ENCODE peak calls at places on chromosomes 11 and 22, in nine cellular contexts. P is activated CD8-positive, alpha-beta memory T cell treated with anti-CD3 and anti-CD28 coated beads, Interleukin-2, amount 50 U/mL, for 48 hours; I is stimulated activated CD4-positive, alpha-beta T cell treated with anti-CD3 and anti-CD28 coated beads, Interleukin-12 subunit alpha, Interleukin-12 subunit beta, amount 100 ng/mL, for 48 hours; Y is Right ventricle myocardium superior; J is NCI-H2029; W is NCI-H1436; S is lower leg skin; L is nucleus accumbens; E is GM23248. C is an unnamed sample.

GRCh38 chr11:64321533-64321932 is 3.6 kb downstream of the PRDX5 start:
- DNase-seq in P (no peak), I (no peak), Y (no peak), J (peak; percentile 73), W (no peak), S (no peak), L (no peak), E (no peak), C (peak; percentile 91)

GRCh38 chr11:303359-303758 is 4.0 kb upstream of the IFITM5 start:
- DNase-seq in P (no peak), I (no peak), Y (peak; percentile 37), J (no peak), W (no peak), S (no peak), L (no peak), E (no peak), C (no peak)

GRCh38 chr11:75797116-75797515 is 17.9 kb upstream of the UVRAG start:
- DNase-seq in P (no peak), I (no peak), Y (peak; percentile 27), J (no peak), W (no peak), S (no peak), L (no peak), E (no peak), C (peak; percentile 72)

GRCh38 chr22:45376703-45377102 is 36.7 kb downstream of the SMC1B start:
- DNase-seq in P (no peak), I (no peak), Y (peak; percentile 49), J (no peak), W (no peak), S (peak; percentile 86), L (no peak), E (no peak), C (no peak)

GRCh38 chr11:104164028-104164520 is at the start of gene PDGFD:
- DNase-seq in P (peak; percentile 60), I (no peak), Y (peak; percentile 77), J (no peak), W (no peak), S (peak; percentile 93), L (no peak), E (peak; percentile 64), C (peak; percentile 70)

GRCh38 chr22:47634342-47634741 is 871.9 kb downstream of the TBC1D22A start:
- DNase-seq in P (no peak), I (no peak), Y (no peak), J (no peak), W (no peak), S (peak; percentile 77), L (no peak), E (no peak), C (no peak)

GRCh38 chr11:43579919-43580276 is 100.6 kb upstream of the HSD17B12 start:
- DNase-seq in P (no peak), I (no peak), Y (no peak), J (no peak), W (no peak), S (no peak), L (no peak), E (no peak), C (no peak)

GRCh38 chr11:17719940-17720795 is 797 bp downstream of the MYOD1 start:
- DNase-seq in P (no peak), I (no peak), Y (no peak), J (peak; percentile 4), W (no peak), S (no peak), L (no peak), E (peak; percentile 23), C (no peak)

GRCh38 chr11:47187723-47188122 is 1.5 kb upstream of the PACSIN3 start:
- DNase-seq in P (no peak), I (no peak), Y (no peak), J (no peak), W (no peak), S (no peak), L (no peak), E (no peak), C (no peak)

GRCh38 chr11:74157169-74157568 is 13.6 kb downstream of the C2CD3 start:
- DNase-seq in P (no peak), I (no peak), Y (no peak), J (no peak), W (peak; percentile 53), S (no peak), L (no peak), E (peak; percentile 41), C (no peak)

GRCh38 chr11:61963282-61964057 is 4.0 kb downstream of the FTH1 start:
- DNase-seq in P (peak; percentile 45), I (no peak), Y (peak; percentile 33), J (no peak), W (no peak), S (peak; percentile 78), L (no peak), E (peak; percentile 61), C (no peak)

GRCh38 chr11:111469200-111469599 is 43.0 kb downstream of the BTG4 start:
- DNase-seq in P (no peak), I (no peak), Y (no peak), J (no peak), W (no peak), S (no peak), L (no peak), E (peak; percentile 14), C (no peak)

GRCh38 chr22:19037282-19038163 is 84.7 kb downstream of the DGCR2 start:
- DNase-seq in P (no peak), I (no peak), Y (no peak), J (no peak), W (no peak), S (peak; percentile 79), L (no peak), E (no peak), C (no peak)

GRCh38 chr11:72631806-72632731 is 42.2 kb downstream of the PDE2A start:
- DNase-seq in P (no peak), I (no peak), Y (peak; percentile 83), J (no peak), W (no peak), S (no peak), L (no peak), E (no peak), C (no peak)

GRCh38 chr22:41848468-41848867 is 15.6 kb downstream of the SREBF2 start:
- DNase-seq in P (no peak), I (no peak), Y (peak; percentile 64), J (no peak), W (no peak), S (no peak), L (no peak), E (peak; percentile 44), C (peak; percentile 78)

GRCh38 chr11:109109150-109109549 is 312.8 kb upstream of the C11orf87 start:
- DNase-seq in P (no peak), I (no peak), Y (no peak), J (no peak), W (no peak), S (no peak), L (no peak), E (no peak), C (no peak)

GRCh38 chr22:18005201-18005926 is 19.0 kb downstream of the MICAL3 start:
- DNase-seq in P (no peak), I (no peak), Y (no peak), J (no peak), W (no peak), S (peak; percentile 53), L (no peak), E (no peak), C (no peak)

GRCh38 chr11:68763181-68763721 is 11.9 kb upstream of the TESMIN start:
- DNase-seq in P (no peak), I (no peak), Y (no peak), J (no peak), W (no peak), S (no peak), L (no peak), E (no peak), C (peak; percentile 95)

GRCh38 chr11:68372114-68372513 is 59.7 kb downstream of the LRP5 start:
- DNase-seq in P (no peak), I (no peak), Y (no peak), J (no peak), W (no peak), S (no peak), L (no peak), E (no peak), C (no peak)

GRCh38 chr11:70397336-70397982 is 870 bp upstream of the CTTN start:
- DNase-seq in P (peak; percentile 59), I (no peak), Y (no peak), J (peak; percentile 42), W (no peak), S (no peak), L (no peak), E (no peak), C (no peak)

GRCh38 chr11:79082920-79083319 is 357.9 kb downstream of the TENM4 start:
- DNase-seq in P (no peak), I (no peak), Y (no peak), J (no peak), W (no peak), S (no peak), L (no peak), E (no peak), C (no peak)

GRCh38 chr22:31954535-31955326 is 10.4 kb downstream of the YWHAH start:
- DNase-seq in P (no peak), I (no peak), Y (no peak), J (no peak), W (no peak), S (no peak), L (no peak), E (no peak), C (no peak)

GRCh38 chr11:19674831-19675230 is 37.8 kb upstream of the NAV2 start:
- DNase-seq in P (no peak), I (no peak), Y (no peak), J (no peak), W (no peak), S (no peak), L (no peak), E (no peak), C (no peak)

GRCh38 chr11:13721760-13722159 is 53.3 kb downstream of the FAR1 start:
- DNase-seq in P (no peak), I (no peak), Y (no peak), J (no peak), W (no peak), S (no peak), L (no peak), E (peak; percentile 56), C (no peak)

GRCh38 chr11:101863361-101863760 is 51.4 kb upstream of the CEP126 start:
- DNase-seq in P (no peak), I (no peak), Y (no peak), J (no peak), W (no peak), S (no peak), L (no peak), E (peak; percentile 74), C (no peak)

GRCh38 chr11:117226388-117227385 is 5.2 kb downstream of the PCSK7 start:
- DNase-seq in P (peak; percentile 59), I (no peak), Y (no peak), J (peak; percentile 63), W (peak; percentile 47), S (peak; percentile 85), L (no peak), E (peak; percentile 81), C (peak; percentile 39)

GRCh38 chr11:123360267-123360936 is 69.7 kb upstream of the GRAMD1B start:
- DNase-seq in P (no peak), I (no peak), Y (no peak), J (no peak), W (no peak), S (no peak), L (no peak), E (no peak), C (no peak)

GRCh38 chr11:110471315-110471714 is 41.6 kb downstream of the FDX1 start:
- DNase-seq in P (no peak), I (no peak), Y (no peak), J (no peak), W (no peak), S (no peak), L (no peak), E (peak; percentile 71), C (no peak)

GRCh38 chr22:37930270-37930951 is 23.0 kb downstream of the C22orf23 start:
- DNase-seq in P (no peak), I (no peak), Y (no peak), J (no peak), W (no peak), S (no peak), L (no peak), E (peak; percentile 60), C (no peak)

GRCh38 chr11:12232160-12232559 is 121.8 kb downstream of the MICAL2 start:
- DNase-seq in P (no peak), I (no peak), Y (no peak), J (no peak), W (no peak), S (no peak), L (no peak), E (peak; percentile 52), C (no peak)

GRCh38 chr11:96817488-96817887 is 427.7 kb downstream of the JRKL start:
- DNase-seq in P (no peak), I (no peak), Y (no peak), J (no peak), W (no peak), S (no peak), L (no peak), E (peak; percentile 48), C (no peak)